ENCODE peak calls at places on chromosomes 3 and 15, in six cellular contexts. One of them, this sample, is unnamed. For H3K27me3 and H3K36me3, the result is how much of the 10 kb centered on the place peaks cover.

GRCh38 chr3:17469520-17469919 is 272.9 kb downstream of the TBC1D5 start:
- DNase-seq in mammary epithelial cell: no peak
- DNase-seq in spleen: no peak
- DNase-seq in heart left ventricle: no peak
- DNase-seq in lower lobe of right lung: no peak
- DNase-seq in aorta: no peak
- DNase-seq in this sample: no peak

GRCh38 chr3:54056521-54056920 is 65.8 kb upstream of the CACNA2D3 start:
- DNase-seq in spleen: no peak
- DNase-seq in aorta: no peak
- DNase-seq in mammary epithelial cell: peak
- DNase-seq in lower lobe of right lung: no peak
- DNase-seq in heart left ventricle: no peak
- DNase-seq in this sample: no peak

GRCh38 chr15:48966595-48967301 is 3.0 kb upstream of the SHC4 start:
- DNase-seq in lower lobe of right lung: no peak
- DNase-seq in heart left ventricle: no peak
- DNase-seq in mammary epithelial cell: peak
- DNase-seq in aorta: no peak
- DNase-seq in spleen: no peak
- DNase-seq in this sample: no peak

GRCh38 chr15:83100072-83100646 is 7.3 kb upstream of the TM6SF1 start:
- DNase-seq in heart left ventricle: no peak
- DNase-seq in lower lobe of right lung: no peak
- DNase-seq in spleen: no peak
- DNase-seq in aorta: no peak
- DNase-seq in mammary epithelial cell: no peak
- DNase-seq in this sample: no peak

GRCh38 chr15:75233504-75234190 is 24.5 kb upstream of the GOLGA6C start:
- DNase-seq in spleen: peak
- DNase-seq in aorta: peak
- DNase-seq in lower lobe of right lung: no peak
- DNase-seq in mammary epithelial cell: no peak
- DNase-seq in heart left ventricle: no peak
- DNase-seq in this sample: peak

GRCh38 chr3:119357190-119357589 is 63.0 kb downstream of the ARHGAP31 start:
- DNase-seq in mammary epithelial cell: peak
- DNase-seq in heart left ventricle: no peak
- DNase-seq in spleen: no peak
- DNase-seq in aorta: no peak
- DNase-seq in lower lobe of right lung: peak
- DNase-seq in this sample: no peak

GRCh38 chr3:43009547-43009946 is 30.4 kb downstream of the GASK1A start:
- DNase-seq in heart left ventricle: no peak
- DNase-seq in mammary epithelial cell: no peak
- DNase-seq in aorta: no peak
- DNase-seq in spleen: no peak
- DNase-seq in lower lobe of right lung: no peak
- DNase-seq in this sample: no peak

GRCh38 chr3:71107926-71108325 is 475.6 kb downstream of the FOXP1 start:
- DNase-seq in heart left ventricle: no peak
- DNase-seq in lower lobe of right lung: no peak
- DNase-seq in aorta: no peak
- DNase-seq in mammary epithelial cell: no peak
- DNase-seq in spleen: no peak
- DNase-seq in this sample: no peak

GRCh38 chr3:31407665-31408064 is 125.1 kb upstream of the STT3B start:
- DNase-seq in mammary epithelial cell: no peak
- DNase-seq in aorta: no peak
- DNase-seq in spleen: no peak
- DNase-seq in heart left ventricle: no peak
- DNase-seq in lower lobe of right lung: no peak
- DNase-seq in this sample: no peak

GRCh38 chr3:65597952-65598413 is 440.7 kb downstream of the MAGI1 start:
- DNase-seq in aorta: no peak
- DNase-seq in mammary epithelial cell: no peak
- DNase-seq in spleen: no peak
- DNase-seq in lower lobe of right lung: no peak
- DNase-seq in heart left ventricle: no peak
- DNase-seq in this sample: peak

GRCh38 chr3:190886945-190887344 is 24.5 kb upstream of the GMNC start:
- DNase-seq in heart left ventricle: no peak
- DNase-seq in spleen: no peak
- DNase-seq in aorta: no peak
- DNase-seq in lower lobe of right lung: no peak
- DNase-seq in mammary epithelial cell: peak
- DNase-seq in this sample: no peak

GRCh38 chr3:119235151-119235550 is 5.5 kb downstream of the B4GALT4 start:
- DNase-seq in lower lobe of right lung: no peak
- DNase-seq in aorta: no peak
- DNase-seq in mammary epithelial cell: peak
- DNase-seq in heart left ventricle: no peak
- DNase-seq in spleen: no peak
- DNase-seq in this sample: no peak

GRCh38 chr3:130821821-130822220 is 72.1 kb upstream of the ATP2C1 start:
- DNase-seq in spleen: no peak
- DNase-seq in mammary epithelial cell: no peak
- DNase-seq in aorta: no peak
- DNase-seq in heart left ventricle: no peak
- DNase-seq in lower lobe of right lung: no peak
- DNase-seq in this sample: no peak

DNA sequence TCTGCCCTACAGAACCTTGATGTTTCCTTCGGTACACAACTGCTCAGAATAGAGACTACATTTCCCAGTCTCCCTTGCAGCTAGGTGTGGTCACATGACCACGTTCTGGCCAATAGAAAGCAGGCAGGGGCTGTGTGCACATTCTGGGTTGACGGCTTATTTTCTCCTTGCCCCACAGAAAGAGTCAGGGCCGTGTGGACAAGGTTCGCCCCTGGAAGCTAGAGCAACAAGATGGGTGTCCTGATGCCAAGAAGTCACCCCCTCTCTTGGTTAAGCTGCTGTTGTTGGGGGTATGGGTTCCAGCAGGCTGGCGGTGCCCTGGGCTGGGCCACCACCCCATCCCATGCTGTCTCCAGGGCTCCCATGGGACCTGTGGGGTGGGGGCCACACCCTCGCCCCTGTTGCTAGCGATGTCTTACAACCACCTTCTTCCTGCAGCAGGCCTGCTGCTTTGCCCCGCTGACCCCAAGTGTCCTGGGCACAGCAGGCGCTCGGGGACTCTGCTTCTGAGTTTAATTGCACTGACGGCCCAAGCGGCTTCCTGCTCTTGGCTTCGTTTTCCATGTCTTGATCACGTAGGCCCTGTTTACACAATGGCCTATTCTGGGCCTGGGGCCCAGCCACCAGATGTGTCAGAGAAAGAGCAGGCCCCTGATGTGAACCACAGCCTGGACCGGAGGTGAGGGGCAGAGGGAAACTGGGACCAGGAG is 24.9 kb downstream of the ABTB1 start:
- DNase-seq in spleen: peak
- DNase-seq in lower lobe of right lung: peak
- DNase-seq in aorta: peak
- DNase-seq in mammary epithelial cell: peak
- DNase-seq in heart left ventricle: peak
- DNase-seq in this sample: peak
- H3K4me3 ChIP-seq in spleen: no peak
- H3K4me3 ChIP-seq in lower lobe of right lung: peak
- H3K4me3 ChIP-seq in aorta: no peak
- H3K4me3 ChIP-seq in mammary epithelial cell: no peak
- H3K4me3 ChIP-seq in heart left ventricle: no peak
- H3K4me3 ChIP-seq in this sample: peak

GRCh38 chr15:72797834-72798233 is 14.3 kb upstream of the ADPGK start:
- DNase-seq in heart left ventricle: no peak
- DNase-seq in spleen: no peak
- DNase-seq in aorta: no peak
- DNase-seq in mammary epithelial cell: no peak
- DNase-seq in lower lobe of right lung: no peak
- DNase-seq in this sample: no peak

GRCh38 chr15:72796515-72797337 is 13.2 kb upstream of the ADPGK start:
- DNase-seq in lower lobe of right lung: peak
- DNase-seq in heart left ventricle: peak
- DNase-seq in aorta: peak
- DNase-seq in spleen: peak
- DNase-seq in mammary epithelial cell: no peak
- DNase-seq in this sample: peak

GRCh38 chr15:72796210-72796514 is 12.6 kb upstream of the ADPGK start:
- DNase-seq in spleen: no peak
- DNase-seq in aorta: no peak
- DNase-seq in heart left ventricle: no peak
- DNase-seq in lower lobe of right lung: no peak
- DNase-seq in mammary epithelial cell: no peak
- DNase-seq in this sample: no peak

GRCh38 chr15:72800819-72801481 is 17.4 kb upstream of the ADPGK start:
- DNase-seq in spleen: no peak
- DNase-seq in heart left ventricle: no peak
- DNase-seq in aorta: no peak
- DNase-seq in mammary epithelial cell: no peak
- DNase-seq in lower lobe of right lung: no peak
- DNase-seq in this sample: no peak

DNA sequence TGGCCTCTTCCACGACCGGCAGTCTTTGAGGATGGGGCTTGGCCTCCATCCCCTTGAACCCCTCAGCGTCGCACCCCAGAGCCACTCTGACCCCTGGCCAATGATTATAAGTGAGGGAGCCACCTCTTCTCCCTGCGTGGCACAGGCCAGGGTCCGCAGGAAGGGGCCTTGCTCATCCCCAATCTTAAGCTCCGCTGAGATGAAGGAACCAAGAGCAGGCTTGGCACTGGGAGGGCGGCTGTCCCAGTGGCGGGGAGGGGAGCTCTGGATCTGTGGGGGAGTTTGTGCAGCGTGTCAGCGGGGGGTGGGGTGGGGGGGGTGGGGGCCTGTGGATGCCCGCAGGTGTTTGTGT is 13.8 kb upstream of the ADPGK start:
- DNase-seq in aorta: no peak
- DNase-seq in lower lobe of right lung: no peak
- DNase-seq in mammary epithelial cell: no peak
- DNase-seq in spleen: no peak
- DNase-seq in heart left ventricle: no peak
- DNase-seq in this sample: peak
- H3K27me3 ChIP-seq in aorta: under half
- H3K27me3 ChIP-seq in lower lobe of right lung: under half
- H3K27me3 ChIP-seq in mammary epithelial cell: under half
- H3K27me3 ChIP-seq in spleen: under half
- H3K27me3 ChIP-seq in heart left ventricle: under half
- H3K27me3 ChIP-seq in this sample: under half

GRCh38 chr3:179739816-179740594 is 87.2 kb downstream of the USP13 start:
- DNase-seq in spleen: no peak
- DNase-seq in mammary epithelial cell: no peak
- DNase-seq in heart left ventricle: no peak
- DNase-seq in aorta: no peak
- DNase-seq in lower lobe of right lung: no peak
- DNase-seq in this sample: no peak

GRCh38 chr3:179743913-179744312 is 91.1 kb downstream of the USP13 start:
- DNase-seq in mammary epithelial cell: no peak
- DNase-seq in aorta: no peak
- DNase-seq in heart left ventricle: no peak
- DNase-seq in spleen: no peak
- DNase-seq in lower lobe of right lung: no peak
- DNase-seq in this sample: no peak

GRCh38 chr3:179738998-179739397 is 86.2 kb downstream of the USP13 start:
- DNase-seq in heart left ventricle: no peak
- DNase-seq in aorta: no peak
- DNase-seq in spleen: no peak
- DNase-seq in lower lobe of right lung: no peak
- DNase-seq in mammary epithelial cell: no peak
- DNase-seq in this sample: no peak

GRCh38 chr3:179745109-179745508 is 92.3 kb downstream of the USP13 start:
- DNase-seq in spleen: no peak
- DNase-seq in mammary epithelial cell: no peak
- DNase-seq in aorta: no peak
- DNase-seq in lower lobe of right lung: no peak
- DNase-seq in heart left ventricle: no peak
- DNase-seq in this sample: no peak

GRCh38 chr3:179744667-179745066 is 91.8 kb downstream of the USP13 start:
- DNase-seq in aorta: no peak
- DNase-seq in lower lobe of right lung: no peak
- DNase-seq in heart left ventricle: no peak
- DNase-seq in mammary epithelial cell: no peak
- DNase-seq in spleen: no peak
- DNase-seq in this sample: peak
- H3K36me3 ChIP-seq in aorta: under half
- H3K36me3 ChIP-seq in lower lobe of right lung: under half
- H3K36me3 ChIP-seq in heart left ventricle: under half
- H3K36me3 ChIP-seq in mammary epithelial cell: under half
- H3K36me3 ChIP-seq in spleen: under half
- H3K36me3 ChIP-seq in this sample: under half

GRCh38 chr15:42314818-42315217 is 41.6 kb upstream of the TMEM87A start:
- DNase-seq in spleen: no peak
- DNase-seq in heart left ventricle: no peak
- DNase-seq in mammary epithelial cell: no peak
- DNase-seq in aorta: no peak
- DNase-seq in lower lobe of right lung: no peak
- DNase-seq in this sample: no peak
- H3K4me3 ChIP-seq in spleen: no peak
- H3K4me3 ChIP-seq in heart left ventricle: no peak
- H3K4me3 ChIP-seq in mammary epithelial cell: no peak
- H3K4me3 ChIP-seq in aorta: no peak
- H3K4me3 ChIP-seq in lower lobe of right lung: no peak
- H3K4me3 ChIP-seq in this sample: no peak

GRCh38 chr3:14801031-14801430 is 17.7 kb upstream of the FGD5 start:
- DNase-seq in heart left ventricle: no peak
- DNase-seq in aorta: peak
- DNase-seq in mammary epithelial cell: no peak
- DNase-seq in lower lobe of right lung: no peak
- DNase-seq in spleen: peak
- DNase-seq in this sample: no peak
- H3K27me3 ChIP-seq in heart left ventricle: under half
- H3K27me3 ChIP-seq in aorta: under half
- H3K27me3 ChIP-seq in mammary epithelial cell: under half
- H3K27me3 ChIP-seq in lower lobe of right lung: under half
- H3K27me3 ChIP-seq in spleen: under half
- H3K27me3 ChIP-seq in this sample: under half